ENCODE peak calls at places on chromosomes 2 and 18, in nine cellular contexts. One of them, this sample, is unnamed.

GRCh38 chr18:75208055-75208835 is 694 bp downstream of the PTGR3 start:
- DNase-seq in KG1: no peak
- DNase-seq in lower lobe of right lung: peak
- DNase-seq in endothelial cell: peak
- DNase-seq in G401: peak
- DNase-seq in NCI-H748 treated with DMSO at 0.1 percent for 48 hours: peak
- DNase-seq in putamen: peak
- DNase-seq in cardiac muscle cell: peak
- DNase-seq in NCI-H774: peak
- DNase-seq in this sample: peak

GRCh38 chr2:19706332-19706731 is 195.5 kb downstream of the TTC32 start:
- DNase-seq in NCI-H774: no peak
- DNase-seq in cardiac muscle cell: no peak
- DNase-seq in endothelial cell: no peak
- DNase-seq in NCI-H748 treated with DMSO at 0.1 percent for 48 hours: no peak
- DNase-seq in G401: no peak
- DNase-seq in KG1: no peak
- DNase-seq in lower lobe of right lung: no peak
- DNase-seq in putamen: no peak
- DNase-seq in this sample: no peak

GRCh38 chr2:45849491-45850283 is 198.2 kb downstream of the PRKCE start:
- DNase-seq in NCI-H748 treated with DMSO at 0.1 percent for 48 hours: no peak
- DNase-seq in endothelial cell: no peak
- DNase-seq in KG1: no peak
- DNase-seq in NCI-H774: no peak
- DNase-seq in lower lobe of right lung: no peak
- DNase-seq in cardiac muscle cell: peak
- DNase-seq in G401: no peak
- DNase-seq in putamen: no peak
- DNase-seq in this sample: no peak

GRCh38 chr18:67183398-67183797 is 333.1 kb downstream of the DSEL start:
- DNase-seq in NCI-H774: no peak
- DNase-seq in G401: no peak
- DNase-seq in NCI-H748 treated with DMSO at 0.1 percent for 48 hours: no peak
- DNase-seq in lower lobe of right lung: no peak
- DNase-seq in putamen: no peak
- DNase-seq in cardiac muscle cell: no peak
- DNase-seq in endothelial cell: no peak
- DNase-seq in KG1: no peak
- DNase-seq in this sample: no peak

GRCh38 chr2:73223821-73224220 is 9.2 kb downstream of the PRADC1 start:
- DNase-seq in KG1: no peak
- DNase-seq in cardiac muscle cell: no peak
- DNase-seq in endothelial cell: no peak
- DNase-seq in putamen: no peak
- DNase-seq in NCI-H748 treated with DMSO at 0.1 percent for 48 hours: no peak
- DNase-seq in NCI-H774: no peak
- DNase-seq in lower lobe of right lung: no peak
- DNase-seq in G401: no peak
- DNase-seq in this sample: no peak

GRCh38 chr2:233379034-233379433 is 24.7 kb downstream of the DGKD start:
- DNase-seq in NCI-H748 treated with DMSO at 0.1 percent for 48 hours: no peak
- DNase-seq in G401: no peak
- DNase-seq in endothelial cell: no peak
- DNase-seq in lower lobe of right lung: no peak
- DNase-seq in putamen: no peak
- DNase-seq in cardiac muscle cell: no peak
- DNase-seq in NCI-H774: no peak
- DNase-seq in KG1: no peak
- DNase-seq in this sample: no peak

GRCh38 chr18:72986103-72986502 is 118.3 kb upstream of the NETO1 start:
- DNase-seq in lower lobe of right lung: no peak
- DNase-seq in putamen: no peak
- DNase-seq in G401: no peak
- DNase-seq in cardiac muscle cell: no peak
- DNase-seq in NCI-H748 treated with DMSO at 0.1 percent for 48 hours: no peak
- DNase-seq in NCI-H774: no peak
- DNase-seq in endothelial cell: no peak
- DNase-seq in KG1: no peak
- DNase-seq in this sample: no peak

GRCh38 chr2:201130524-201131186 is 14.7 kb downstream of the CFLAR start:
- DNase-seq in G401: no peak
- DNase-seq in cardiac muscle cell: peak
- DNase-seq in KG1: no peak
- DNase-seq in NCI-H748 treated with DMSO at 0.1 percent for 48 hours: no peak
- DNase-seq in putamen: no peak
- DNase-seq in endothelial cell: peak
- DNase-seq in NCI-H774: no peak
- DNase-seq in lower lobe of right lung: no peak
- DNase-seq in this sample: no peak

GRCh38 chr2:106115250-106115649 is 78.9 kb downstream of the UXS1 start:
- DNase-seq in G401: no peak
- DNase-seq in KG1: no peak
- DNase-seq in NCI-H774: no peak
- DNase-seq in putamen: no peak
- DNase-seq in lower lobe of right lung: no peak
- DNase-seq in cardiac muscle cell: peak
- DNase-seq in endothelial cell: no peak
- DNase-seq in NCI-H748 treated with DMSO at 0.1 percent for 48 hours: no peak
- DNase-seq in this sample: no peak

GRCh38 chr2:200127852-200128251 is 172.5 kb downstream of the MAIP1 start:
- DNase-seq in NCI-H774: no peak
- DNase-seq in G401: peak
- DNase-seq in endothelial cell: no peak
- DNase-seq in NCI-H748 treated with DMSO at 0.1 percent for 48 hours: no peak
- DNase-seq in putamen: no peak
- DNase-seq in KG1: no peak
- DNase-seq in cardiac muscle cell: peak
- DNase-seq in lower lobe of right lung: no peak
- DNase-seq in this sample: no peak

GRCh38 chr2:45275235-45275805 is 266.1 kb upstream of the SIX2 start:
- DNase-seq in putamen: no peak
- DNase-seq in G401: no peak
- DNase-seq in NCI-H774: no peak
- DNase-seq in NCI-H748 treated with DMSO at 0.1 percent for 48 hours: no peak
- DNase-seq in cardiac muscle cell: no peak
- DNase-seq in endothelial cell: no peak
- DNase-seq in KG1: no peak
- DNase-seq in lower lobe of right lung: no peak
- DNase-seq in this sample: no peak

GRCh38 chr2:207165121-207166038 is at the start of gene KLF7:
- DNase-seq in putamen: peak
- DNase-seq in cardiac muscle cell: peak
- DNase-seq in lower lobe of right lung: peak
- DNase-seq in NCI-H774: peak
- DNase-seq in NCI-H748 treated with DMSO at 0.1 percent for 48 hours: peak
- DNase-seq in G401: peak
- DNase-seq in endothelial cell: no peak
- DNase-seq in KG1: no peak
- DNase-seq in this sample: no peak

GRCh38 chr2:207334631-207335371 is 169.1 kb upstream of the KLF7 start:
- DNase-seq in NCI-H774: no peak
- DNase-seq in G401: peak
- DNase-seq in NCI-H748 treated with DMSO at 0.1 percent for 48 hours: no peak
- DNase-seq in cardiac muscle cell: peak
- DNase-seq in KG1: no peak
- DNase-seq in endothelial cell: peak
- DNase-seq in lower lobe of right lung: peak
- DNase-seq in putamen: no peak
- DNase-seq in this sample: no peak

GRCh38 chr18:11658019-11658418 is 31.0 kb upstream of the GNAL start:
- DNase-seq in NCI-H774: no peak
- DNase-seq in NCI-H748 treated with DMSO at 0.1 percent for 48 hours: no peak
- DNase-seq in putamen: no peak
- DNase-seq in lower lobe of right lung: no peak
- DNase-seq in G401: no peak
- DNase-seq in cardiac muscle cell: no peak
- DNase-seq in KG1: no peak
- DNase-seq in endothelial cell: no peak
- DNase-seq in this sample: no peak

GRCh38 chr2:21372654-21373053 is 248.9 kb downstream of the TDRD15 start:
- DNase-seq in NCI-H774: no peak
- DNase-seq in putamen: no peak
- DNase-seq in cardiac muscle cell: no peak
- DNase-seq in NCI-H748 treated with DMSO at 0.1 percent for 48 hours: peak
- DNase-seq in endothelial cell: peak
- DNase-seq in G401: no peak
- DNase-seq in KG1: no peak
- DNase-seq in lower lobe of right lung: no peak
- DNase-seq in this sample: no peak

GRCh38 chr2:224523626-224524577 is 61.3 kb downstream of the CUL3 start:
- DNase-seq in NCI-H774: no peak
- DNase-seq in lower lobe of right lung: no peak
- DNase-seq in KG1: no peak
- DNase-seq in endothelial cell: no peak
- DNase-seq in cardiac muscle cell: no peak
- DNase-seq in putamen: no peak
- DNase-seq in NCI-H748 treated with DMSO at 0.1 percent for 48 hours: no peak
- DNase-seq in G401: no peak
- DNase-seq in this sample: no peak

GRCh38 chr18:24003903-24004640 is 10.5 kb upstream of the TTC39C start:
- DNase-seq in cardiac muscle cell: no peak
- DNase-seq in KG1: no peak
- DNase-seq in G401: no peak
- DNase-seq in NCI-H748 treated with DMSO at 0.1 percent for 48 hours: no peak
- DNase-seq in NCI-H774: no peak
- DNase-seq in putamen: no peak
- DNase-seq in lower lobe of right lung: no peak
- DNase-seq in endothelial cell: no peak
- DNase-seq in this sample: no peak

GRCh38 chr2:98468621-98469236 is 24.1 kb downstream of the INPP4A start:
- DNase-seq in KG1: no peak
- DNase-seq in G401: no peak
- DNase-seq in NCI-H748 treated with DMSO at 0.1 percent for 48 hours: no peak
- DNase-seq in NCI-H774: no peak
- DNase-seq in lower lobe of right lung: no peak
- DNase-seq in putamen: no peak
- DNase-seq in endothelial cell: no peak
- DNase-seq in cardiac muscle cell: peak
- DNase-seq in this sample: no peak

GRCh38 chr2:128069769-128070168 is 21.2 kb upstream of the UGGT1 start:
- DNase-seq in lower lobe of right lung: no peak
- DNase-seq in NCI-H748 treated with DMSO at 0.1 percent for 48 hours: no peak
- DNase-seq in putamen: no peak
- DNase-seq in G401: no peak
- DNase-seq in KG1: no peak
- DNase-seq in cardiac muscle cell: peak
- DNase-seq in NCI-H774: no peak
- DNase-seq in endothelial cell: no peak
- DNase-seq in this sample: no peak

GRCh38 chr2:204407209-204408070 is 137.8 kb upstream of the PARD3B start:
- DNase-seq in cardiac muscle cell: no peak
- DNase-seq in putamen: no peak
- DNase-seq in endothelial cell: no peak
- DNase-seq in KG1: no peak
- DNase-seq in NCI-H774: no peak
- DNase-seq in NCI-H748 treated with DMSO at 0.1 percent for 48 hours: no peak
- DNase-seq in G401: no peak
- DNase-seq in lower lobe of right lung: no peak
- DNase-seq in this sample: no peak

GRCh38 chr18:4260107-4260506 is 195.0 kb downstream of the DLGAP1 start:
- DNase-seq in lower lobe of right lung: no peak
- DNase-seq in G401: no peak
- DNase-seq in putamen: no peak
- DNase-seq in KG1: no peak
- DNase-seq in endothelial cell: no peak
- DNase-seq in NCI-H774: no peak
- DNase-seq in cardiac muscle cell: no peak
- DNase-seq in NCI-H748 treated with DMSO at 0.1 percent for 48 hours: no peak
- DNase-seq in this sample: no peak

GRCh38 chr18:78740876-78741275 is 238.7 kb upstream of the SALL3 start:
- DNase-seq in lower lobe of right lung: no peak
- DNase-seq in NCI-H774: no peak
- DNase-seq in G401: no peak
- DNase-seq in NCI-H748 treated with DMSO at 0.1 percent for 48 hours: no peak
- DNase-seq in putamen: no peak
- DNase-seq in KG1: no peak
- DNase-seq in cardiac muscle cell: no peak
- DNase-seq in endothelial cell: no peak
- DNase-seq in this sample: no peak

GRCh38 chr2:2294183-2294675 is 36.8 kb downstream of the MYT1L start:
- DNase-seq in endothelial cell: no peak
- DNase-seq in lower lobe of right lung: no peak
- DNase-seq in putamen: no peak
- DNase-seq in NCI-H748 treated with DMSO at 0.1 percent for 48 hours: no peak
- DNase-seq in KG1: no peak
- DNase-seq in cardiac muscle cell: no peak
- DNase-seq in G401: peak
- DNase-seq in NCI-H774: no peak
- DNase-seq in this sample: no peak

GRCh38 chr2:40256649-40257048 is 195.2 kb downstream of the SLC8A1 start:
- DNase-seq in endothelial cell: peak
- DNase-seq in putamen: no peak
- DNase-seq in KG1: no peak
- DNase-seq in NCI-H748 treated with DMSO at 0.1 percent for 48 hours: peak
- DNase-seq in cardiac muscle cell: peak
- DNase-seq in NCI-H774: peak
- DNase-seq in G401: peak
- DNase-seq in lower lobe of right lung: no peak
- DNase-seq in this sample: no peak

GRCh38 chr2:70659551-70659950 is 105.9 kb upstream of the TGFA start:
- DNase-seq in KG1: no peak
- DNase-seq in NCI-H748 treated with DMSO at 0.1 percent for 48 hours: no peak
- DNase-seq in NCI-H774: no peak
- DNase-seq in G401: no peak
- DNase-seq in cardiac muscle cell: no peak
- DNase-seq in lower lobe of right lung: no peak
- DNase-seq in putamen: no peak
- DNase-seq in endothelial cell: no peak
- DNase-seq in this sample: no peak

GRCh38 chr2:10709290-10709939 is 12.0 kb upstream of the ATP6V1C2 start:
- DNase-seq in NCI-H774: no peak
- DNase-seq in endothelial cell: peak
- DNase-seq in NCI-H748 treated with DMSO at 0.1 percent for 48 hours: peak
- DNase-seq in putamen: no peak
- DNase-seq in G401: no peak
- DNase-seq in cardiac muscle cell: peak
- DNase-seq in KG1: no peak
- DNase-seq in lower lobe of right lung: no peak
- DNase-seq in this sample: no peak

GRCh38 chr2:178315488-178315948 is 121.2 kb downstream of the OSBPL6 start:
- DNase-seq in cardiac muscle cell: no peak
- DNase-seq in NCI-H748 treated with DMSO at 0.1 percent for 48 hours: no peak
- DNase-seq in lower lobe of right lung: no peak
- DNase-seq in endothelial cell: no peak
- DNase-seq in NCI-H774: no peak
- DNase-seq in KG1: no peak
- DNase-seq in putamen: no peak
- DNase-seq in G401: no peak
- DNase-seq in this sample: no peak

GRCh38 chr2:111205774-111206173 is 85.1 kb downstream of the BCL2L11 start:
- DNase-seq in putamen: no peak
- DNase-seq in NCI-H748 treated with DMSO at 0.1 percent for 48 hours: no peak
- DNase-seq in KG1: no peak
- DNase-seq in lower lobe of right lung: no peak
- DNase-seq in NCI-H774: peak
- DNase-seq in G401: no peak
- DNase-seq in cardiac muscle cell: no peak
- DNase-seq in endothelial cell: no peak
- DNase-seq in this sample: no peak

GRCh38 chr18:14086459-14087231 is 45.6 kb downstream of the ZNF519 start:
- DNase-seq in endothelial cell: peak
- DNase-seq in putamen: peak
- DNase-seq in cardiac muscle cell: peak
- DNase-seq in NCI-H748 treated with DMSO at 0.1 percent for 48 hours: peak
- DNase-seq in G401: peak
- DNase-seq in lower lobe of right lung: no peak
- DNase-seq in KG1: no peak
- DNase-seq in NCI-H774: peak
- DNase-seq in this sample: no peak

GRCh38 chr2:220891405-220891804 is 680.7 kb downstream of the EPHA4 start:
- DNase-seq in NCI-H774: no peak
- DNase-seq in endothelial cell: no peak
- DNase-seq in cardiac muscle cell: peak
- DNase-seq in G401: no peak
- DNase-seq in lower lobe of right lung: no peak
- DNase-seq in KG1: no peak
- DNase-seq in putamen: no peak
- DNase-seq in NCI-H748 treated with DMSO at 0.1 percent for 48 hours: no peak
- DNase-seq in this sample: no peak

GRCh38 chr2:148826791-148827190 is 48.2 kb upstream of the KIF5C start:
- DNase-seq in cardiac muscle cell: no peak
- DNase-seq in lower lobe of right lung: no peak
- DNase-seq in G401: no peak
- DNase-seq in putamen: no peak
- DNase-seq in NCI-H774: no peak
- DNase-seq in KG1: no peak
- DNase-seq in endothelial cell: no peak
- DNase-seq in NCI-H748 treated with DMSO at 0.1 percent for 48 hours: no peak
- DNase-seq in this sample: no peak